ENCODE peak calls at places on chromosomes 13 and 19, in ten cellular contexts. One of them, this sample, is unnamed.

GRCh38 chr13:21022056-21022693 is 39.2 kb downstream of the LATS2 start:
- DNase-seq in mucosa of descending colon: no peak
- DNase-seq in AG04449: no peak
- DNase-seq in cardiac fibroblast: no peak
- DNase-seq in T-helper 1 cell: no peak
- DNase-seq in HEK293T: no peak
- DNase-seq in NCI-H460: no peak
- DNase-seq in CD4-positive, alpha-beta T cell: no peak
- DNase-seq in activated gamma-delta T cell treated with Interleukin-2 at 50 U/mL for 16 hours: no peak
- DNase-seq in NCI-H1092: no peak
- DNase-seq in this sample: no peak

GRCh38 chr13:73702419-73703071 is 431.7 kb downstream of the KLF12 start:
- DNase-seq in CD4-positive, alpha-beta T cell: peak
- DNase-seq in activated gamma-delta T cell treated with Interleukin-2 at 50 U/mL for 16 hours: no peak
- DNase-seq in NCI-H460: no peak
- DNase-seq in cardiac fibroblast: no peak
- DNase-seq in AG04449: no peak
- DNase-seq in T-helper 1 cell: no peak
- DNase-seq in mucosa of descending colon: no peak
- DNase-seq in HEK293T: no peak
- DNase-seq in NCI-H1092: no peak
- DNase-seq in this sample: no peak

GRCh38 chr19:1169921-1170885 is 3.9 kb downstream of the SBNO2 start:
- DNase-seq in AG04449: no peak
- DNase-seq in NCI-H1092: no peak
- DNase-seq in HEK293T: no peak
- DNase-seq in activated gamma-delta T cell treated with Interleukin-2 at 50 U/mL for 16 hours: no peak
- DNase-seq in mucosa of descending colon: peak
- DNase-seq in cardiac fibroblast: peak
- DNase-seq in NCI-H460: peak
- DNase-seq in CD4-positive, alpha-beta T cell: no peak
- DNase-seq in T-helper 1 cell: no peak
- DNase-seq in this sample: no peak

GRCh38 chr19:49065905-49066512 is 1.4 kb upstream of the NTF4 start:
- DNase-seq in cardiac fibroblast: no peak
- DNase-seq in NCI-H460: no peak
- DNase-seq in HEK293T: no peak
- DNase-seq in NCI-H1092: no peak
- DNase-seq in CD4-positive, alpha-beta T cell: no peak
- DNase-seq in activated gamma-delta T cell treated with Interleukin-2 at 50 U/mL for 16 hours: no peak
- DNase-seq in mucosa of descending colon: no peak
- DNase-seq in AG04449: no peak
- DNase-seq in T-helper 1 cell: no peak
- DNase-seq in this sample: no peak

GRCh38 chr13:112506046-112506445 is 81.9 kb downstream of the TUBGCP3 start:
- DNase-seq in cardiac fibroblast: no peak
- DNase-seq in mucosa of descending colon: no peak
- DNase-seq in NCI-H460: no peak
- DNase-seq in CD4-positive, alpha-beta T cell: no peak
- DNase-seq in T-helper 1 cell: no peak
- DNase-seq in activated gamma-delta T cell treated with Interleukin-2 at 50 U/mL for 16 hours: no peak
- DNase-seq in NCI-H1092: no peak
- DNase-seq in HEK293T: no peak
- DNase-seq in AG04449: no peak
- DNase-seq in this sample: no peak

GRCh38 chr13:20118268-20119140 is 42.3 kb downstream of the GJA3 start:
- DNase-seq in AG04449: no peak
- DNase-seq in T-helper 1 cell: no peak
- DNase-seq in CD4-positive, alpha-beta T cell: peak
- DNase-seq in mucosa of descending colon: peak
- DNase-seq in cardiac fibroblast: peak
- DNase-seq in activated gamma-delta T cell treated with Interleukin-2 at 50 U/mL for 16 hours: peak
- DNase-seq in NCI-H1092: no peak
- DNase-seq in HEK293T: peak
- DNase-seq in NCI-H460: no peak
- DNase-seq in this sample: no peak

GRCh38 chr19:11581740-11582139 is 4.3 kb upstream of the ACP5 start:
- DNase-seq in NCI-H460: no peak
- DNase-seq in CD4-positive, alpha-beta T cell: no peak
- DNase-seq in mucosa of descending colon: no peak
- DNase-seq in HEK293T: no peak
- DNase-seq in AG04449: no peak
- DNase-seq in T-helper 1 cell: no peak
- DNase-seq in NCI-H1092: no peak
- DNase-seq in cardiac fibroblast: peak
- DNase-seq in activated gamma-delta T cell treated with Interleukin-2 at 50 U/mL for 16 hours: no peak
- DNase-seq in this sample: no peak

GRCh38 chr19:35265126-35265995 is 3.4 kb upstream of the USF2 start:
- DNase-seq in cardiac fibroblast: no peak
- DNase-seq in T-helper 1 cell: no peak
- DNase-seq in mucosa of descending colon: no peak
- DNase-seq in NCI-H460: no peak
- DNase-seq in AG04449: no peak
- DNase-seq in CD4-positive, alpha-beta T cell: no peak
- DNase-seq in HEK293T: no peak
- DNase-seq in NCI-H1092: no peak
- DNase-seq in activated gamma-delta T cell treated with Interleukin-2 at 50 U/mL for 16 hours: no peak
- DNase-seq in this sample: no peak

GRCh38 chr19:18414504-18415176 is 4.6 kb upstream of the SSBP4 start:
- DNase-seq in cardiac fibroblast: no peak
- DNase-seq in CD4-positive, alpha-beta T cell: no peak
- DNase-seq in T-helper 1 cell: no peak
- DNase-seq in AG04449: no peak
- DNase-seq in NCI-H460: no peak
- DNase-seq in HEK293T: no peak
- DNase-seq in mucosa of descending colon: peak
- DNase-seq in activated gamma-delta T cell treated with Interleukin-2 at 50 U/mL for 16 hours: no peak
- DNase-seq in NCI-H1092: no peak
- DNase-seq in this sample: no peak

GRCh38 chr13:51501096-51501495 is 48.3 kb upstream of the INTS6 start:
- DNase-seq in HEK293T: no peak
- DNase-seq in T-helper 1 cell: no peak
- DNase-seq in activated gamma-delta T cell treated with Interleukin-2 at 50 U/mL for 16 hours: no peak
- DNase-seq in AG04449: no peak
- DNase-seq in CD4-positive, alpha-beta T cell: no peak
- DNase-seq in NCI-H460: no peak
- DNase-seq in cardiac fibroblast: peak
- DNase-seq in NCI-H1092: no peak
- DNase-seq in mucosa of descending colon: no peak
- DNase-seq in this sample: no peak

GRCh38 chr19:38063921-38064320 is 156.9 kb downstream of the SIPA1L3 start:
- DNase-seq in mucosa of descending colon: no peak
- DNase-seq in CD4-positive, alpha-beta T cell: no peak
- DNase-seq in NCI-H460: no peak
- DNase-seq in NCI-H1092: no peak
- DNase-seq in AG04449: no peak
- DNase-seq in cardiac fibroblast: no peak
- DNase-seq in HEK293T: no peak
- DNase-seq in activated gamma-delta T cell treated with Interleukin-2 at 50 U/mL for 16 hours: no peak
- DNase-seq in T-helper 1 cell: no peak
- DNase-seq in this sample: no peak

GRCh38 chr19:4199699-4200293 is 17.3 kb downstream of the ANKRD24 start:
- DNase-seq in NCI-H460: no peak
- DNase-seq in HEK293T: no peak
- DNase-seq in activated gamma-delta T cell treated with Interleukin-2 at 50 U/mL for 16 hours: no peak
- DNase-seq in T-helper 1 cell: no peak
- DNase-seq in AG04449: no peak
- DNase-seq in CD4-positive, alpha-beta T cell: no peak
- DNase-seq in mucosa of descending colon: no peak
- DNase-seq in cardiac fibroblast: no peak
- DNase-seq in NCI-H1092: no peak
- DNase-seq in this sample: no peak

GRCh38 chr19:29372461-29372860 is 153.3 kb upstream of the VSTM2B start:
- DNase-seq in activated gamma-delta T cell treated with Interleukin-2 at 50 U/mL for 16 hours: no peak
- DNase-seq in T-helper 1 cell: no peak
- DNase-seq in cardiac fibroblast: no peak
- DNase-seq in mucosa of descending colon: no peak
- DNase-seq in AG04449: no peak
- DNase-seq in NCI-H460: no peak
- DNase-seq in CD4-positive, alpha-beta T cell: no peak
- DNase-seq in NCI-H1092: no peak
- DNase-seq in HEK293T: peak
- DNase-seq in this sample: no peak

GRCh38 chr19:3423183-3423829 is 56.9 kb downstream of the NFIC start:
- DNase-seq in CD4-positive, alpha-beta T cell: no peak
- DNase-seq in T-helper 1 cell: no peak
- DNase-seq in NCI-H460: no peak
- DNase-seq in HEK293T: no peak
- DNase-seq in cardiac fibroblast: peak
- DNase-seq in activated gamma-delta T cell treated with Interleukin-2 at 50 U/mL for 16 hours: no peak
- DNase-seq in mucosa of descending colon: no peak
- DNase-seq in AG04449: no peak
- DNase-seq in NCI-H1092: no peak
- DNase-seq in this sample: no peak

GRCh38 chr13:30985637-30986205 is 53.3 kb downstream of the TEX26 start:
- DNase-seq in T-helper 1 cell: no peak
- DNase-seq in cardiac fibroblast: peak
- DNase-seq in NCI-H460: no peak
- DNase-seq in CD4-positive, alpha-beta T cell: no peak
- DNase-seq in AG04449: no peak
- DNase-seq in activated gamma-delta T cell treated with Interleukin-2 at 50 U/mL for 16 hours: no peak
- DNase-seq in mucosa of descending colon: no peak
- DNase-seq in HEK293T: no peak
- DNase-seq in NCI-H1092: no peak
- DNase-seq in this sample: no peak

GRCh38 chr19:48480151-48480475 is 10.9 kb downstream of the CYTH2 start:
- DNase-seq in cardiac fibroblast: no peak
- DNase-seq in NCI-H460: no peak
- DNase-seq in activated gamma-delta T cell treated with Interleukin-2 at 50 U/mL for 16 hours: no peak
- DNase-seq in mucosa of descending colon: no peak
- DNase-seq in HEK293T: no peak
- DNase-seq in CD4-positive, alpha-beta T cell: no peak
- DNase-seq in NCI-H1092: no peak
- DNase-seq in AG04449: no peak
- DNase-seq in T-helper 1 cell: no peak
- DNase-seq in this sample: no peak

GRCh38 chr19:53865918-53866696 is 1.6 kb upstream of the MYADM start:
- DNase-seq in activated gamma-delta T cell treated with Interleukin-2 at 50 U/mL for 16 hours: peak
- DNase-seq in NCI-H460: peak
- DNase-seq in cardiac fibroblast: peak
- DNase-seq in HEK293T: no peak
- DNase-seq in T-helper 1 cell: peak
- DNase-seq in CD4-positive, alpha-beta T cell: peak
- DNase-seq in AG04449: no peak
- DNase-seq in NCI-H1092: no peak
- DNase-seq in mucosa of descending colon: peak
- DNase-seq in this sample: peak

GRCh38 chr13:36530861-36531590 is 98.7 kb downstream of the CCNA1 start:
- DNase-seq in NCI-H1092: no peak
- DNase-seq in cardiac fibroblast: no peak
- DNase-seq in NCI-H460: no peak
- DNase-seq in HEK293T: no peak
- DNase-seq in T-helper 1 cell: no peak
- DNase-seq in mucosa of descending colon: no peak
- DNase-seq in CD4-positive, alpha-beta T cell: no peak
- DNase-seq in activated gamma-delta T cell treated with Interleukin-2 at 50 U/mL for 16 hours: no peak
- DNase-seq in AG04449: no peak
- DNase-seq in this sample: no peak

GRCh38 chr13:67877031-67877430 is 646.9 kb upstream of the PCDH9 start:
- DNase-seq in activated gamma-delta T cell treated with Interleukin-2 at 50 U/mL for 16 hours: no peak
- DNase-seq in cardiac fibroblast: no peak
- DNase-seq in NCI-H460: no peak
- DNase-seq in T-helper 1 cell: no peak
- DNase-seq in AG04449: no peak
- DNase-seq in NCI-H1092: no peak
- DNase-seq in CD4-positive, alpha-beta T cell: no peak
- DNase-seq in HEK293T: no peak
- DNase-seq in mucosa of descending colon: no peak
- DNase-seq in this sample: no peak

GRCh38 chr13:107864543-107865460 is 350.5 kb downstream of the LIG4 start:
- DNase-seq in cardiac fibroblast: peak
- DNase-seq in activated gamma-delta T cell treated with Interleukin-2 at 50 U/mL for 16 hours: no peak
- DNase-seq in mucosa of descending colon: no peak
- DNase-seq in NCI-H1092: no peak
- DNase-seq in NCI-H460: peak
- DNase-seq in CD4-positive, alpha-beta T cell: no peak
- DNase-seq in T-helper 1 cell: no peak
- DNase-seq in AG04449: no peak
- DNase-seq in HEK293T: no peak
- DNase-seq in this sample: no peak

GRCh38 chr19:30085394-30085793 is 143.4 kb downstream of the URI1 start:
- DNase-seq in T-helper 1 cell: no peak
- DNase-seq in activated gamma-delta T cell treated with Interleukin-2 at 50 U/mL for 16 hours: no peak
- DNase-seq in NCI-H460: no peak
- DNase-seq in AG04449: no peak
- DNase-seq in cardiac fibroblast: no peak
- DNase-seq in HEK293T: peak
- DNase-seq in NCI-H1092: no peak
- DNase-seq in mucosa of descending colon: peak
- DNase-seq in CD4-positive, alpha-beta T cell: no peak
- DNase-seq in this sample: no peak

GRCh38 chr13:99085139-99085845 is 107.4 kb upstream of the DOCK9 start:
- DNase-seq in cardiac fibroblast: no peak
- DNase-seq in CD4-positive, alpha-beta T cell: no peak
- DNase-seq in AG04449: no peak
- DNase-seq in activated gamma-delta T cell treated with Interleukin-2 at 50 U/mL for 16 hours: no peak
- DNase-seq in mucosa of descending colon: no peak
- DNase-seq in HEK293T: no peak
- DNase-seq in NCI-H1092: no peak
- DNase-seq in T-helper 1 cell: no peak
- DNase-seq in NCI-H460: no peak
- DNase-seq in this sample: peak

GRCh38 chr19:33462112-33462726 is 59.4 kb downstream of the PEPD start:
- DNase-seq in T-helper 1 cell: no peak
- DNase-seq in NCI-H460: no peak
- DNase-seq in HEK293T: peak
- DNase-seq in CD4-positive, alpha-beta T cell: no peak
- DNase-seq in mucosa of descending colon: no peak
- DNase-seq in cardiac fibroblast: no peak
- DNase-seq in activated gamma-delta T cell treated with Interleukin-2 at 50 U/mL for 16 hours: no peak
- DNase-seq in NCI-H1092: peak
- DNase-seq in AG04449: no peak
- DNase-seq in this sample: no peak

GRCh38 chr13:44801990-44802389 is 187.3 kb downstream of the NUFIP1 start:
- DNase-seq in T-helper 1 cell: no peak
- DNase-seq in NCI-H1092: no peak
- DNase-seq in activated gamma-delta T cell treated with Interleukin-2 at 50 U/mL for 16 hours: no peak
- DNase-seq in cardiac fibroblast: peak
- DNase-seq in NCI-H460: no peak
- DNase-seq in AG04449: no peak
- DNase-seq in HEK293T: no peak
- DNase-seq in mucosa of descending colon: no peak
- DNase-seq in CD4-positive, alpha-beta T cell: no peak
- DNase-seq in this sample: no peak

GRCh38 chr19:14325863-14326262 is 55.4 kb upstream of the ADGRE5 start:
- DNase-seq in NCI-H460: no peak
- DNase-seq in AG04449: no peak
- DNase-seq in HEK293T: no peak
- DNase-seq in mucosa of descending colon: no peak
- DNase-seq in CD4-positive, alpha-beta T cell: no peak
- DNase-seq in activated gamma-delta T cell treated with Interleukin-2 at 50 U/mL for 16 hours: no peak
- DNase-seq in NCI-H1092: no peak
- DNase-seq in cardiac fibroblast: no peak
- DNase-seq in T-helper 1 cell: no peak
- DNase-seq in this sample: no peak

GRCh38 chr19:22286151-22286810 is at the start of gene ZNF729:
- DNase-seq in activated gamma-delta T cell treated with Interleukin-2 at 50 U/mL for 16 hours: no peak
- DNase-seq in AG04449: no peak
- DNase-seq in HEK293T: no peak
- DNase-seq in cardiac fibroblast: no peak
- DNase-seq in NCI-H1092: no peak
- DNase-seq in NCI-H460: no peak
- DNase-seq in mucosa of descending colon: no peak
- DNase-seq in T-helper 1 cell: no peak
- DNase-seq in CD4-positive, alpha-beta T cell: no peak
- DNase-seq in this sample: no peak

GRCh38 chr19:19615086-19615485 is 3.4 kb downstream of the PBX4 start:
- DNase-seq in HEK293T: no peak
- DNase-seq in T-helper 1 cell: no peak
- DNase-seq in mucosa of descending colon: no peak
- DNase-seq in CD4-positive, alpha-beta T cell: no peak
- DNase-seq in NCI-H460: no peak
- DNase-seq in cardiac fibroblast: no peak
- DNase-seq in AG04449: no peak
- DNase-seq in activated gamma-delta T cell treated with Interleukin-2 at 50 U/mL for 16 hours: peak
- DNase-seq in NCI-H1092: no peak
- DNase-seq in this sample: peak

GRCh38 chr13:82803341-82803740 is 1078.9 kb downstream of the SLITRK1 start:
- DNase-seq in AG04449: no peak
- DNase-seq in mucosa of descending colon: no peak
- DNase-seq in CD4-positive, alpha-beta T cell: no peak
- DNase-seq in activated gamma-delta T cell treated with Interleukin-2 at 50 U/mL for 16 hours: no peak
- DNase-seq in T-helper 1 cell: no peak
- DNase-seq in NCI-H1092: no peak
- DNase-seq in cardiac fibroblast: peak
- DNase-seq in NCI-H460: no peak
- DNase-seq in HEK293T: no peak
- DNase-seq in this sample: no peak

This sample was measured in effector memory CD8-positive, alpha-beta T cell.